ENCODE peak calls at places on chromosomes 4 and X, in ten cellular contexts. One of them, this sample, is unnamed.

GRCh38 chr4:168683595-168683994 is 186.7 kb downstream of the PALLD start:
- DNase-seq in ovary: no peak
- DNase-seq in lower lobe of right lung: no peak
- DNase-seq in dorsolateral prefrontal cortex: no peak
- DNase-seq in upper lobe of right lung: no peak
- DNase-seq in uterus: no peak
- DNase-seq in fibroblast of lung: peak; percentile 72
- DNase-seq in GM23338: no peak
- DNase-seq in neural progenitor cell: no peak
- DNase-seq in A549: no peak
- DNase-seq in this sample: no peak

GRCh38 chr4:20698382-20698781 is 1.9 kb upstream of the PACRGL start:
- DNase-seq in upper lobe of right lung: no peak
- DNase-seq in GM23338: no peak
- DNase-seq in fibroblast of lung: no peak
- DNase-seq in uterus: no peak
- DNase-seq in ovary: no peak
- DNase-seq in A549: no peak
- DNase-seq in neural progenitor cell: no peak
- DNase-seq in dorsolateral prefrontal cortex: no peak
- DNase-seq in lower lobe of right lung: no peak
- DNase-seq in this sample: no peak

GRCh38 chr4:17132226-17132625 is 233.8 kb upstream of the LDB2 start:
- DNase-seq in GM23338: no peak
- DNase-seq in lower lobe of right lung: no peak
- DNase-seq in fibroblast of lung: no peak
- DNase-seq in ovary: no peak
- DNase-seq in neural progenitor cell: no peak
- DNase-seq in uterus: no peak
- DNase-seq in A549: no peak
- DNase-seq in dorsolateral prefrontal cortex: no peak
- DNase-seq in upper lobe of right lung: no peak
- DNase-seq in this sample: no peak

GRCh38 chr4:154807042-154807630 is 26.1 kb downstream of the RBM46 start:
- DNase-seq in ovary: no peak
- DNase-seq in upper lobe of right lung: no peak
- DNase-seq in A549: no peak
- DNase-seq in uterus: no peak
- DNase-seq in neural progenitor cell: peak; percentile 4
- DNase-seq in dorsolateral prefrontal cortex: no peak
- DNase-seq in lower lobe of right lung: no peak
- DNase-seq in GM23338: peak; percentile 24
- DNase-seq in fibroblast of lung: peak; percentile 28
- DNase-seq in this sample: no peak

GRCh38 chrX:37380920-37381319 is 31.8 kb downstream of the PRRG1 start:
- DNase-seq in fibroblast of lung: peak; percentile 85
- DNase-seq in upper lobe of right lung: no peak
- DNase-seq in neural progenitor cell: no peak
- DNase-seq in GM23338: no peak
- DNase-seq in A549: peak; percentile 2
- DNase-seq in lower lobe of right lung: no peak
- DNase-seq in ovary: no peak
- DNase-seq in uterus: no peak
- DNase-seq in dorsolateral prefrontal cortex: no peak
- DNase-seq in this sample: peak; percentile 32

GRCh38 chr4:154602404-154603020 is 9.9 kb downstream of the FGG start:
- DNase-seq in fibroblast of lung: peak; percentile 31
- DNase-seq in dorsolateral prefrontal cortex: no peak
- DNase-seq in upper lobe of right lung: no peak
- DNase-seq in lower lobe of right lung: no peak
- DNase-seq in neural progenitor cell: no peak
- DNase-seq in GM23338: no peak
- DNase-seq in A549: no peak
- DNase-seq in uterus: no peak
- DNase-seq in ovary: no peak
- DNase-seq in this sample: no peak

GRCh38 chrX:19630776-19631707 is 115.7 kb upstream of the MAP3K15 start:
- DNase-seq in fibroblast of lung: no peak
- DNase-seq in uterus: no peak
- DNase-seq in dorsolateral prefrontal cortex: no peak
- DNase-seq in upper lobe of right lung: no peak
- DNase-seq in A549: no peak
- DNase-seq in GM23338: peak; percentile 19
- DNase-seq in ovary: no peak
- DNase-seq in neural progenitor cell: no peak
- DNase-seq in lower lobe of right lung: no peak
- DNase-seq in this sample: no peak

GRCh38 chrX:133246921-133247320 is 28.8 kb upstream of the TFDP3 start:
- DNase-seq in A549: no peak
- DNase-seq in fibroblast of lung: no peak
- DNase-seq in uterus: no peak
- DNase-seq in neural progenitor cell: no peak
- DNase-seq in upper lobe of right lung: no peak
- DNase-seq in GM23338: no peak
- DNase-seq in ovary: no peak
- DNase-seq in lower lobe of right lung: no peak
- DNase-seq in dorsolateral prefrontal cortex: no peak
- DNase-seq in this sample: no peak

GRCh38 chr4:8052160-8052691 is 106.4 kb downstream of the ABLIM2 start:
- DNase-seq in A549: no peak
- DNase-seq in fibroblast of lung: peak; percentile 9
- DNase-seq in uterus: no peak
- DNase-seq in neural progenitor cell: no peak
- DNase-seq in lower lobe of right lung: no peak
- DNase-seq in upper lobe of right lung: no peak
- DNase-seq in dorsolateral prefrontal cortex: no peak
- DNase-seq in ovary: no peak
- DNase-seq in GM23338: no peak
- DNase-seq in this sample: no peak

GRCh38 chr4:32161382-32161781 is 1441.2 kb downstream of the PCDH7 start:
- DNase-seq in ovary: no peak
- DNase-seq in uterus: no peak
- DNase-seq in neural progenitor cell: no peak
- DNase-seq in upper lobe of right lung: no peak
- DNase-seq in fibroblast of lung: peak; percentile 69
- DNase-seq in GM23338: no peak
- DNase-seq in lower lobe of right lung: no peak
- DNase-seq in dorsolateral prefrontal cortex: no peak
- DNase-seq in A549: no peak
- DNase-seq in this sample: no peak

GRCh38 chr4:107349732-107350131 is 313.6 kb upstream of the DKK2 start:
- DNase-seq in ovary: no peak
- DNase-seq in upper lobe of right lung: no peak
- DNase-seq in A549: no peak
- DNase-seq in fibroblast of lung: no peak
- DNase-seq in dorsolateral prefrontal cortex: no peak
- DNase-seq in lower lobe of right lung: no peak
- DNase-seq in uterus: no peak
- DNase-seq in neural progenitor cell: peak; percentile 4
- DNase-seq in GM23338: peak; percentile 61
- DNase-seq in this sample: no peak

GRCh38 chr4:151951727-151952078 is 190.9 kb upstream of the GATB start:
- DNase-seq in A549: no peak
- DNase-seq in neural progenitor cell: no peak
- DNase-seq in uterus: no peak
- DNase-seq in fibroblast of lung: no peak
- DNase-seq in lower lobe of right lung: no peak
- DNase-seq in upper lobe of right lung: no peak
- DNase-seq in dorsolateral prefrontal cortex: no peak
- DNase-seq in ovary: no peak
- DNase-seq in GM23338: no peak
- DNase-seq in this sample: no peak

GRCh38 chrX:109537324-109537665 is 651 bp downstream of the NXT2 start:
- DNase-seq in ovary: no peak
- DNase-seq in upper lobe of right lung: peak; percentile 62
- DNase-seq in lower lobe of right lung: no peak
- DNase-seq in neural progenitor cell: no peak
- DNase-seq in A549: no peak
- DNase-seq in fibroblast of lung: peak; percentile 71
- DNase-seq in dorsolateral prefrontal cortex: no peak
- DNase-seq in uterus: peak; percentile 51
- DNase-seq in GM23338: peak; percentile 53
- DNase-seq in this sample: peak; percentile 58

GRCh38 chr4:2333916-2334644 is 72.2 kb upstream of the MXD4 start:
- DNase-seq in GM23338: no peak
- DNase-seq in upper lobe of right lung: no peak
- DNase-seq in fibroblast of lung: no peak
- DNase-seq in neural progenitor cell: no peak
- DNase-seq in dorsolateral prefrontal cortex: peak; percentile 25
- DNase-seq in uterus: no peak
- DNase-seq in lower lobe of right lung: no peak
- DNase-seq in ovary: no peak
- DNase-seq in A549: no peak
- DNase-seq in this sample: peak; percentile 14

GRCh38 chr4:74499986-74500781 is 55.2 kb downstream of the AREG start:
- DNase-seq in lower lobe of right lung: no peak
- DNase-seq in ovary: no peak
- DNase-seq in GM23338: no peak
- DNase-seq in dorsolateral prefrontal cortex: no peak
- DNase-seq in uterus: no peak
- DNase-seq in neural progenitor cell: no peak
- DNase-seq in fibroblast of lung: peak; percentile 63
- DNase-seq in upper lobe of right lung: no peak
- DNase-seq in A549: no peak
- DNase-seq in this sample: no peak

GRCh38 chr4:5471206-5471605 is 237.2 kb downstream of the EVC2 start:
- DNase-seq in neural progenitor cell: no peak
- DNase-seq in fibroblast of lung: no peak
- DNase-seq in ovary: no peak
- DNase-seq in upper lobe of right lung: peak; percentile 29
- DNase-seq in A549: no peak
- DNase-seq in GM23338: no peak
- DNase-seq in lower lobe of right lung: no peak
- DNase-seq in dorsolateral prefrontal cortex: no peak
- DNase-seq in uterus: no peak
- DNase-seq in this sample: no peak

GRCh38 chr4:163048447-163048846 is 118.2 kb downstream of the NAF1 start:
- DNase-seq in fibroblast of lung: peak; percentile 21
- DNase-seq in neural progenitor cell: peak; percentile 47
- DNase-seq in GM23338: peak; percentile 75
- DNase-seq in uterus: no peak
- DNase-seq in dorsolateral prefrontal cortex: no peak
- DNase-seq in lower lobe of right lung: no peak
- DNase-seq in ovary: no peak
- DNase-seq in upper lobe of right lung: no peak
- DNase-seq in A549: peak; percentile 31
- DNase-seq in this sample: no peak

GRCh38 chr4:158811704-158812103 is 42.9 kb downstream of the FNIP2 start:
- DNase-seq in uterus: no peak
- DNase-seq in fibroblast of lung: no peak
- DNase-seq in neural progenitor cell: no peak
- DNase-seq in upper lobe of right lung: no peak
- DNase-seq in A549: no peak
- DNase-seq in ovary: no peak
- DNase-seq in dorsolateral prefrontal cortex: no peak
- DNase-seq in GM23338: no peak
- DNase-seq in lower lobe of right lung: no peak
- DNase-seq in this sample: peak; percentile 55

GRCh38 chr4:153153339-153153851 is 50.8 kb upstream of the TRIM2 start:
- DNase-seq in upper lobe of right lung: peak; percentile 78
- DNase-seq in neural progenitor cell: peak; percentile 85
- DNase-seq in fibroblast of lung: peak; percentile 36
- DNase-seq in ovary: peak; percentile 16
- DNase-seq in A549: peak; percentile 37
- DNase-seq in dorsolateral prefrontal cortex: peak; percentile 77
- DNase-seq in GM23338: peak; percentile 82
- DNase-seq in uterus: no peak
- DNase-seq in lower lobe of right lung: peak; percentile 63
- DNase-seq in this sample: peak; percentile 74
- H3K27ac ChIP-seq in upper lobe of right lung: no peak overlapping the region
- H3K27ac ChIP-seq in neural progenitor cell: no peak overlapping the region
- H3K27ac ChIP-seq in fibroblast of lung: no peak overlapping the region
- H3K27ac ChIP-seq in ovary: no peak overlapping the region
- H3K27ac ChIP-seq in A549: peak overlapping the region; percentile 83
- H3K27ac ChIP-seq in dorsolateral prefrontal cortex: peak overlapping the region; percentile 90
- H3K27ac ChIP-seq in GM23338: no peak overlapping the region
- H3K27ac ChIP-seq in uterus: peak overlapping the region; percentile 38
- H3K27ac ChIP-seq in lower lobe of right lung: no peak overlapping the region
- H3K27ac ChIP-seq in this sample: peak overlapping the region; percentile 64

GRCh38 chr4:53196872-53197759 is 168.7 kb downstream of the SCFD2 start:
- DNase-seq in uterus: no peak
- DNase-seq in dorsolateral prefrontal cortex: no peak
- DNase-seq in A549: peak; percentile 23
- DNase-seq in ovary: no peak
- DNase-seq in neural progenitor cell: peak; percentile 75
- DNase-seq in upper lobe of right lung: no peak
- DNase-seq in fibroblast of lung: peak; percentile 74
- DNase-seq in lower lobe of right lung: no peak
- DNase-seq in GM23338: peak; percentile 85
- DNase-seq in this sample: no peak
- H3K4me3 ChIP-seq in uterus: no peak overlapping the region
- H3K4me3 ChIP-seq in dorsolateral prefrontal cortex: no peak overlapping the region
- H3K4me3 ChIP-seq in A549: no peak overlapping the region
- H3K4me3 ChIP-seq in ovary: no peak overlapping the region
- H3K4me3 ChIP-seq in neural progenitor cell: no peak overlapping the region
- H3K4me3 ChIP-seq in upper lobe of right lung: no peak overlapping the region
- H3K4me3 ChIP-seq in fibroblast of lung: no peak overlapping the region
- H3K4me3 ChIP-seq in lower lobe of right lung: no peak overlapping the region
- H3K4me3 ChIP-seq in GM23338: no peak overlapping the region
- H3K4me3 ChIP-seq in this sample: no peak overlapping the region

DNA sequence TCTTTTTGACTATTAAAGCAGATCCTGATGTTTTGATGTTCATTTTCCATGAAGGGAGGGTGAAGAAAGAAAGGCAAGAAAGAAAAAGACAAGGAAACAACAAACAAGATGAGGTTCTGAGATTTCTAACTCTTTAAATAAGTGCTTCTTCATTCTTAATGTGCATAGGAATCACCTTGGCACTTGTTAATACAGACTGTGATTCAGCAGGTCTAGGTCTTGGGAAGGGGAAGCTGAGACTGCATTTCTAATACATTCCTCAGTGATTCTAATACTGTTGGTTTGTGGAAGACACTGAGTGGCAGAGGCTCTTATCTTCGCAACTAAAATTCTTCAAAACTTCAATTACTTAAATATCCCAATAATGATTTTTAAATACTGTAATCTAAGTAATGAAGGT is 95.2 kb upstream of the NAP1L5 start:
- DNase-seq in neural progenitor cell: no peak
- DNase-seq in ovary: no peak
- DNase-seq in A549: no peak
- DNase-seq in upper lobe of right lung: no peak
- DNase-seq in dorsolateral prefrontal cortex: no peak
- DNase-seq in uterus: no peak
- DNase-seq in fibroblast of lung: peak; percentile 79
- DNase-seq in lower lobe of right lung: no peak
- DNase-seq in GM23338: peak; percentile 48
- DNase-seq in this sample: no peak
- H3K27ac ChIP-seq in neural progenitor cell: no peak overlapping the region
- H3K27ac ChIP-seq in ovary: no peak overlapping the region
- H3K27ac ChIP-seq in A549: peak overlapping the region; percentile 39
- H3K27ac ChIP-seq in upper lobe of right lung: peak overlapping the region; percentile 38
- H3K27ac ChIP-seq in dorsolateral prefrontal cortex: peak overlapping the region; percentile 75
- H3K27ac ChIP-seq in uterus: no peak overlapping the region
- H3K27ac ChIP-seq in fibroblast of lung: no peak overlapping the region
- H3K27ac ChIP-seq in lower lobe of right lung: no peak overlapping the region
- H3K27ac ChIP-seq in GM23338: peak overlapping the region; percentile 55
- H3K27ac ChIP-seq in this sample: no peak overlapping the region

DNA sequence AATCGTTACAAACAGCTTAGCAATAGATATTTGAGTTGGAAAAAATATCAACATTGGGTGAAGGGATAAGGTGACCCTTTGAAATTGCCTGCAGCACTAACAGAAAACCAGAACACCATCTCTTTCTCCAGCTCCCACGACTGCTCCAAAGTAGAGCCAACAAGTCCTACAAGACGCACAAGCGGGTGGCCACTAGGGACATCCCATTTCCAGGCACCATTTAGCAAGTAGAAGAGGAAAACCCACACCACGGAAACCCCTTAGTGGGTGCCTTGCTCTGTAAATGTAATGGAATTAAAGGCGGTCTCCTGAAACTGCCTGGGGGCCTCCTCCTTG is 1.9 kb downstream of the ARHGAP6 start:
- DNase-seq in GM23338: peak; percentile 3
- DNase-seq in A549: no peak
- DNase-seq in dorsolateral prefrontal cortex: no peak
- DNase-seq in neural progenitor cell: peak; percentile 6
- DNase-seq in fibroblast of lung: no peak
- DNase-seq in uterus: peak; percentile 30
- DNase-seq in lower lobe of right lung: no peak
- DNase-seq in ovary: peak; percentile 14
- DNase-seq in upper lobe of right lung: no peak
- DNase-seq in this sample: no peak
- H3K4me3 ChIP-seq in GM23338: peak overlapping the region; percentile 65
- H3K4me3 ChIP-seq in A549: no peak overlapping the region
- H3K4me3 ChIP-seq in dorsolateral prefrontal cortex: peak overlapping the region; percentile 25
- H3K4me3 ChIP-seq in neural progenitor cell: peak overlapping the region; percentile 57
- H3K4me3 ChIP-seq in fibroblast of lung: peak overlapping the region; percentile 56
- H3K4me3 ChIP-seq in uterus: peak overlapping the region; percentile 50
- H3K4me3 ChIP-seq in lower lobe of right lung: peak overlapping the region; percentile 52
- H3K4me3 ChIP-seq in ovary: peak overlapping the region; percentile 43
- H3K4me3 ChIP-seq in upper lobe of right lung: peak overlapping the region; percentile 46
- H3K4me3 ChIP-seq in this sample: peak overlapping the region; percentile 22